ENCODE peak calls at places on chromosomes 6 and 20, in five cellular contexts. B is stimulated activated CD8-positive, alpha-beta memory T cell treated with anti-CD3 and anti-CD28 coated beads, Interleukin-15, amount 100 ng/mL, for 4 hours; X is fibroblast of the aortic adventitia; F is NCI-H1092 treated with DMSO at 0.1 percent for 48 hours; N is adrenal gland. T is an unnamed sample.

GRCh38 chr6:155121699-155122098 is 126.6 kb downstream of the TIAM2 start:
- DNase-seq in B (no peak), X (peak), F (no peak), N (no peak), T (no peak)

GRCh38 chr6:57021086-57021720 is 25.3 kb upstream of the KIAA1586 start:
- DNase-seq in B (no peak), X (peak), F (peak), N (no peak), T (no peak)

GRCh38 chr20:36128463-36129176 is 25.9 kb upstream of the EPB41L1 start:
- DNase-seq in B (no peak), X (peak), F (no peak), N (peak), T (no peak)

GRCh38 chr6:116251568-116252384 is 2.1 kb downstream of the TSPYL4 start:
- DNase-seq in B (no peak), X (peak), F (no peak), N (no peak), T (no peak)

GRCh38 chr20:40705413-40705812 is 16.4 kb upstream of the MAFB start:
- DNase-seq in B (no peak), X (no peak), F (no peak), N (no peak), T (no peak)

GRCh38 chr6:56241106-56241812 is 6.1 kb downstream of the COL21A1 start:
- DNase-seq in B (no peak), X (no peak), F (peak), N (no peak), T (no peak)

GRCh38 chr6:112030206-112030932 is 23.5 kb upstream of the CCN6 start:
- DNase-seq in B (no peak), X (no peak), F (no peak), N (no peak), T (no peak)

GRCh38 chr6:34517966-34518365 is 38.2 kb downstream of the SPDEF start:
- DNase-seq in B (no peak), X (no peak), F (no peak), N (no peak), T (no peak)

GRCh38 chr6:168877821-168878282 is 375.8 kb downstream of the THBS2 start:
- DNase-seq in B (no peak), X (peak), F (peak), N (no peak), T (no peak)

GRCh38 chr20:50053790-50054547 is 59.0 kb downstream of the UBE2V1 start:
- DNase-seq in B (no peak), X (no peak), F (no peak), N (no peak), T (no peak)

GRCh38 chr6:32847004-32847403 is 3.2 kb upstream of the PSMB8 start:
- DNase-seq in B (no peak), X (no peak), F (no peak), N (no peak), T (no peak)

GRCh38 chr6:129370268-129370916 is 339.6 kb downstream of the ARHGAP18 start:
- DNase-seq in B (no peak), X (peak), F (peak), N (peak), T (no peak)

GRCh38 chr6:108068618-108069017 is 5.9 kb downstream of the OSTM1 start:
- DNase-seq in B (no peak), X (no peak), F (no peak), N (no peak), T (no peak)

GRCh38 chr6:110491644-110492317 is 15.4 kb upstream of the SLC22A16 start:
- DNase-seq in B (no peak), X (peak), F (no peak), N (no peak), T (no peak)

GRCh38 chr20:35305682-35306556 is 13.7 kb upstream of the FAM83C start:
- DNase-seq in B (peak), X (peak), F (no peak), N (peak), T (peak)

GRCh38 chr20:42442728-42443127 is 747.0 kb downstream of the PTPRT start:
- DNase-seq in B (no peak), X (no peak), F (no peak), N (no peak), T (no peak)

GRCh38 chr6:168184701-168185100 is 105.7 kb upstream of the FRMD1 start:
- DNase-seq in B (no peak), X (no peak), F (no peak), N (no peak), T (no peak)

GRCh38 chr6:43972915-43973304 is 154.3 kb downstream of the MRPL14 start:
- DNase-seq in B (no peak), X (peak), F (peak), N (peak), T (peak)

GRCh38 chr6:27568226-27568889 is 95.5 kb upstream of the ZNF184 start:
- DNase-seq in B (no peak), X (no peak), F (no peak), N (no peak), T (no peak)

GRCh38 chr6:64280569-64280968 is 645.0 kb downstream of the PHF3 start:
- DNase-seq in B (no peak), X (peak), F (no peak), N (no peak), T (no peak)

GRCh38 chr6:148193063-148193680 is 149.5 kb upstream of the SASH1 start:
- DNase-seq in B (no peak), X (peak), F (no peak), N (no peak), T (no peak)

GRCh38 chr6:19319005-19319404 is 518.2 kb upstream of the ID4 start:
- DNase-seq in B (no peak), X (no peak), F (no peak), N (no peak), T (no peak)

GRCh38 chr6:44508646-44509045 is 121.1 kb downstream of the CDC5L start:
- DNase-seq in B (no peak), X (peak), F (no peak), N (no peak), T (no peak)

GRCh38 chr6:133504761-133505160 is 263.6 kb downstream of the EYA4 start:
- DNase-seq in B (no peak), X (peak), F (peak), N (no peak), T (no peak)

GRCh38 chr20:46132705-46133120 is 14.6 kb downstream of the CD40 start:
- DNase-seq in B (peak), X (peak), F (peak), N (peak), T (no peak)

GRCh38 chr6:40719671-40720374 is 132.7 kb upstream of the LRFN2 start:
- DNase-seq in B (no peak), X (peak), F (no peak), N (no peak), T (no peak)

GRCh38 chr6:79004239-79004638 is 73.8 kb downstream of the PHIP start:
- DNase-seq in B (no peak), X (no peak), F (no peak), N (no peak), T (no peak)

GRCh38 chr6:29755295-29755871 is 32.1 kb downstream of the HLA-F start:
- DNase-seq in B (no peak), X (no peak), F (no peak), N (no peak), T (peak)